ENCODE peak calls at places on chromosomes 11 and 22, in seven cellular contexts. V is colonic mucosa, C is IMR-90, I is thyroid gland, Z is mammary epithelial cell, G is cardiac muscle cell, D is SK-N-SH. H is an unnamed sample.

GRCh38 chr11:126456783-126457542 is 101.5 kb downstream of the ST3GAL4 start:
- DNase-seq in C (no peak), D (peak), G (peak), Z (no peak), I (no peak), V (no peak), H (no peak)

GRCh38 chr11:12540075-12540685 is 134.0 kb upstream of the TEAD1 start:
- DNase-seq in C (peak), Z (no peak), I (no peak), V (no peak), G (no peak), D (no peak), H (no peak)

GRCh38 chr11:118205979-118206611 is 18.7 kb downstream of the JAML start:
- DNase-seq in I (no peak), G (no peak), V (no peak), C (no peak), Z (no peak), D (no peak), H (no peak)

GRCh38 chr11:61973603-61974162 is 6.2 kb upstream of the FTH1 start:
- DNase-seq in D (no peak), G (no peak), C (no peak), I (peak), Z (peak), V (peak), H (no peak)

GRCh38 chr22:22203048-22203971 is 41.3 kb upstream of the VPREB1 start:
- DNase-seq in D (no peak), C (no peak), V (no peak), Z (no peak), G (no peak), I (no peak), H (no peak)

GRCh38 chr11:6307879-6308278 is 12.4 kb downstream of the CAVIN3 start:
- DNase-seq in G (no peak), D (no peak), C (peak), V (no peak), I (no peak), Z (no peak), H (no peak)

GRCh38 chr22:32202539-32203180 is 2.2 kb downstream of the RFPL2 start:
- DNase-seq in Z (peak), G (peak), I (peak), D (peak), C (peak), V (peak), H (peak)

GRCh38 chr11:27694992-27695391 is 5.3 kb downstream of the BDNF start:
- DNase-seq in V (no peak), D (peak), G (no peak), Z (no peak), C (no peak), I (no peak), H (no peak)

GRCh38 chr11:3135491-3136440 is 29.3 kb downstream of the OSBPL5 start:
- DNase-seq in Z (no peak), V (no peak), I (no peak), D (no peak), C (no peak), G (no peak), H (no peak)

GRCh38 chr11:46210133-46210636 is 67.3 kb upstream of the CREB3L1 start:
- DNase-seq in G (no peak), C (peak), Z (peak), I (no peak), D (no peak), V (no peak), H (no peak)

GRCh38 chr11:119714590-119714989 is 14.4 kb downstream of the NECTIN1 start:
- DNase-seq in C (no peak), D (no peak), Z (no peak), I (no peak), G (no peak), V (no peak), H (no peak)

GRCh38 chr11:57514538-57515331 is 767 bp downstream of the SLC43A1 start:
- DNase-seq in V (peak), G (peak), D (peak), I (peak), Z (no peak), C (peak), H (peak)

GRCh38 chr22:43835166-43835565 is 23.1 kb upstream of the EFCAB6 start:
- DNase-seq in G (no peak), I (no peak), C (no peak), D (no peak), V (no peak), Z (no peak), H (no peak)

GRCh38 chr22:40067639-40068038 is 72.9 kb downstream of the FAM83F start:
- DNase-seq in V (no peak), I (no peak), Z (no peak), G (no peak), D (no peak), C (no peak), H (no peak)

GRCh38 chr22:32796865-32797573 is 4.5 kb upstream of the TIMP3 start:
- DNase-seq in C (peak), D (peak), Z (peak), I (peak), G (peak), V (peak), H (peak)

GRCh38 chr11:890794-891600 is 19.6 kb downstream of the CHID1 start:
- DNase-seq in G (no peak), D (peak), I (no peak), C (no peak), Z (no peak), V (no peak), H (no peak)

GRCh38 chr11:60919956-60920355 is 4.3 kb upstream of the TMEM132A start:
- DNase-seq in C (no peak), I (no peak), V (no peak), Z (no peak), G (no peak), D (no peak), H (no peak)

GRCh38 chr11:112999518-112999917 is 38.3 kb downstream of the NCAM1 start:
- DNase-seq in D (peak), I (no peak), Z (peak), C (no peak), G (no peak), V (no peak), H (no peak)

GRCh38 chr22:31082606-31083376 is 1.7 kb downstream of the SMTN start:
- DNase-seq in Z (peak), G (peak), D (peak), I (peak), V (peak), C (peak), H (peak)

DNA sequence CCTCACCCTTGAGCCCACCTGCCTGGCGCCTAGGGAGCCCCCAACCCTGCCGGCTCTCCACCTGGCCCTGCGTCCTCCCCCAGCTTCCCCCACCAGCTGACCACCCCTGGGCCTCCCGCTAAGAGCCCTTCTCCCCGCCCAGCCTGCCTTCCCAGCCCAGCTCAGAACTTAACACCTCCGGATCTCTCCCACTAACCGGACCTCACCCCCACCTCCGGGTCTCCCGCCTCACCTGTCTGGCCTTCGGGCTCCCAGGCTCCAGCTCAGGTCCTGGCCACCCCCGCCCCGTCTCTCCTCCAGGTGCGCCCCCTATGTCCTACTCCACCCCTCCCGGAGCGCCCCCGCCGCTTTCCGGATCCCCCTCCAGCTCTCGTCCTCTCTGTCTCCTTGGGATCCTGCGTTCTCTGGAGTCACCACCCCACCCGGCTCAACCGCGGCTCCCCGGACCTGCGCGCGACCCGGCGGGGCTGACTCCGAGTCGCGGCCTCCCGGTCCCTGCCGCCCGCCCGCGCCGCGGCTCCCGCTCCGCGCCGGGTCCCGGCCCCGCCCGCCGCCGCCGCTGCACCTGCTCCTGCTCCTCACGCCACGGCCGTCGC is at the start of gene KCNJ11:
- DNase-seq in C (no peak), V (peak), Z (no peak), G (peak), I (peak), D (no peak), H (no peak)
- H3K27ac ChIP-seq in C (no peak), V (no peak), Z (no peak), G (no peak), I (peak), D (no peak), H (no peak)

GRCh38 chr11:121927359-121927758 is 188.7 kb downstream of the BLID start:
- DNase-seq in I (no peak), Z (no peak), V (no peak), G (no peak), C (no peak), D (no peak), H (no peak)
- H3K27ac ChIP-seq in I (no peak), Z (no peak), V (no peak), G (no peak), C (no peak), D (no peak), H (no peak)

DNA sequence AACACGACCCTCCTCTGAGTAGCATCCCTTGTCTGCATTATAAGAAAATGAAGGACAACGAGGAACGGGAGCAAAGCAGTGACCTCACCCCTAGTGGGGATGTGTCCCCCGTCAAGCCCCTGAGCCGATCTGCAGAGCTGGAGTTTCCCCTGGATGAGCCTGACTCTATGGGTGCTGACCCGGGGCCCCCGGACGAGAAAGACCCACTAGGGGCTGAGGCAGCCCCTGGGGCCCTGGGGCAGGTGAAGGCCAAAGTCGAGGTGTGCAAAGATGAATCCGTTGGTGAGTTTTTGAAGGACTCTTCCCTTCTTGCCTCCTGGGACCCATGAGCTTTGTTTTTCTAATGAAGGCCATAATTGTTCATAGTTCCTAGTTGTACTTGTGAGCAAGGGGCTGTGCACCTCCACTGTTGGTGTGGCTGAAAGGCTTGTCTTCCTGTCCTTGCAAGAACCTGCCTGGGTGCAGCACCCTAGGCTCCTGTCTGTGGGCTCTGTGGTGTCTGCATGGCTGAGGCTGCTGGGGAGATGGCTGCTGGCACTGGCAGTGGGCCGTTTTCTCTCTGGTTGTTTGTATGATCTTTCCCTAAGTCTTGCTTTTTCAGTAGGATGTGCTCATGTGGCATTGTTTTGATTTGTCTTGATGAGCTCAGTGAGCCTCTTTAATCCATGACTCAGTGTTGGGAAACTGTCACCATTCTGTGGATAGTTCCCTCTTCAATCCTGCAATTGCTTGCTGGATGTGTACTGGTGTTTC is 10.1 kb downstream of the DGCR8 start:
- DNase-seq in G (no peak), Z (no peak), I (no peak), C (peak), D (no peak), V (no peak), H (no peak)
- H3K27ac ChIP-seq in G (no peak), Z (no peak), I (no peak), C (no peak), D (no peak), V (no peak), H (peak)

GRCh38 chr11:47256374-47256773 is 1.4 kb upstream of the NR1H3 start:
- DNase-seq in V (no peak), Z (no peak), C (no peak), G (no peak), I (no peak), D (no peak), H (no peak)
- H3K27ac ChIP-seq in V (no peak), Z (no peak), C (no peak), G (no peak), I (peak), D (no peak), H (no peak)

DNA sequence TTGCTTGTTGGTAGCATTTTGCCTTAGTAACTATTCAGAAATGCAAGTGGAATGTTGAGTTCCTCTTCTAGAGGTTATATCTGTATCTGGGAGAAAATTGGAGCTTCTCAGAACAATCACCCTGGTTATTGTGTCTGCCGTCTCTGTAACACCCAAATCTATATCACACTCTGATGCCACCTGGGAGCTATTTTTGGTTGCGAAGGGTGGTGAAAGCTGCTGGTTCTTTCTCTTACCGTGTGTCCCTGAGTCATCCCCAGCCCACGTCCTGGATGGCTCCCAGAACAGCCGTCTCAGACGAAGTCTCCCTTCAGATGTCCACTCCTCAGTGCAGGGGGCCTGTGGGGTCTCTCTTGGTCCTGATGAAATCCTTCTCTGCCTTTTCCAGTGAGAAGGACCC is 83.5 kb downstream of the C22orf31 start:
- DNase-seq in Z (peak), D (no peak), I (no peak), G (peak), V (no peak), C (peak), H (no peak)
- H3K27ac ChIP-seq in Z (peak), D (no peak), I (peak), G (peak), V (no peak), C (no peak), H (no peak)

GRCh38 chr22:21068681-21069276 is 23.0 kb downstream of the LRRC74B start:
- DNase-seq in V (no peak), D (no peak), G (no peak), Z (no peak), I (no peak), C (no peak), H (no peak)
- H3K27ac ChIP-seq in V (no peak), D (no peak), G (no peak), Z (no peak), I (no peak), C (no peak), H (no peak)

DNA sequence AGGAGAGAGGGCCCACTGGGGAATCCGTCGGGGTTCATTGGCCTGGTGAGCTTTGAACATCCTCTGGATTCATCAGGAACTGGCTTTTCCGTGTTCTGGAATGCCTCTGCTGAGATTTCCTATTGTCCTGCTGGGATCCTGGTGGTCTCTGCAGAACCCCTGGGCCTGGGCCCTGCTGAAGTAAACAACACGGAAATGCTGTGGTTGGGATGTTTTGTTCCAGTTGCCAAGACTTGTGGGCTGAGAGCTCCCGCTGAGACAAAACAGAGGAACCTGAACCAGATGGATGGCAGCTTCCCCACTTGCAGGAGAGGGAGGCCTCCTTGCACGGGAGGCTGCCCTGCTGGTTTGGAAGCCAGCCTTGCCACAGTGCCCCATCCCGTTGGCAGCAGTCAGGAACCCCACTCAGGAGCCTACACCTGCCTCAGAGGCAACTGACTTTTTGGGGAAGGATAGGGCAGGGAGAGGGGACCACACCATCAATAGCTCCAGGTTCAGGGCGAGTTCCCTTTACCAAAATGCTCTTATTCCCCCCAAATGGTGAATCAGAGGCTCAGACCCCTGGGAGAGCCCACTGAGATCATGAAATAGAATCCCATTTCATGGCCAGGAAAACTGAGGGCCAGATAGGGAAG is 60.7 kb downstream of the LRRC32 start:
- DNase-seq in C (no peak), G (no peak), Z (no peak), V (no peak), I (no peak), D (peak), H (no peak)
- H3K27ac ChIP-seq in C (no peak), G (peak), Z (no peak), V (no peak), I (no peak), D (peak), H (no peak)

GRCh38 chr11:95686265-95686664 is 103.3 kb downstream of the FAM76B start:
- DNase-seq in C (no peak), I (no peak), Z (no peak), D (no peak), G (no peak), V (no peak), H (no peak)
- H3K27ac ChIP-seq in C (no peak), I (no peak), Z (no peak), D (no peak), G (no peak), V (no peak), H (peak)

DNA sequence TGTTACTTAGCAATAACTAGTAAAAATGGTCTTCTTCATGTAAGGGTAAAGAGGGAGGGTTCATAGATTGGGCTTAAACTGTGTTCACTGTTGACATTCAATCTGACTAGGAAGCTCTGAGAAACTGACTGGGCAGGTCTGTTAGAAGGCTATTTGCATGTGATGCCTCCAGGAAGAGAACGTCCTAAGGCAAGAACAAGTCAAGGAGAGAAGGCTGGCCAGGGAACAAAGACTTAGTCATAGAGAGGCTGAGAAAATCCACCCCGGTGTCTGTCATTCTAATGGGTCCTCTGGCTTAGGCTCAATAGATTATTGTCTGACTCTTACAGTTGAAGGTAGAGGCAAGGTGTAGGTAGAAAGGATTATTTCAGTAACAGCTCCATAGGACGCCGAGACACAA is 50.3 kb upstream of the CD44 start:
- DNase-seq in Z (peak), G (no peak), C (peak), I (no peak), V (no peak), D (no peak), H (no peak)
- H3K27ac ChIP-seq in Z (peak), G (no peak), C (no peak), I (no peak), V (no peak), D (no peak), H (no peak)